ENCODE peak calls at places on chromosome 1, in six cellular contexts. C is Panc1, I is breast epithelium, X is GM12878, U is HCT116, Z is spleen. M is an unnamed sample.
A peak's percentile ranks its signal among the peaks of the same experiment; 100 is the strongest.

GRCh38 chr1:235643837-235644692 is 5.5 kb downstream of the GNG4 start:
- DNase-seq in C (no peak), I (no peak), X (no peak), U (no peak), Z (peak; percentile 56), M (no peak)

GRCh38 chr1:224582041-224582440 is 34.1 kb upstream of the CNIH3 start:
- DNase-seq in C (no peak), I (no peak), X (no peak), U (no peak), Z (no peak), M (no peak)

GRCh38 chr1:23578311-23578996 is 19.2 kb upstream of the ID3 start:
- DNase-seq in C (no peak), I (no peak), X (no peak), U (no peak), Z (no peak), M (no peak)

GRCh38 chr1:43924516-43924915 is 9.1 kb upstream of the ARTN start:
- DNase-seq in C (no peak), I (no peak), X (no peak), U (no peak), Z (no peak), M (no peak)

GRCh38 chr1:89555550-89555949 is 30.9 kb downstream of the LRRC8B start:
- DNase-seq in C (no peak), I (no peak), X (no peak), U (no peak), Z (no peak), M (no peak)

GRCh38 chr1:118110580-118110979 is 74.4 kb downstream of the SPAG17 start:
- DNase-seq in C (no peak), I (no peak), X (no peak), U (no peak), Z (no peak), M (no peak)

GRCh38 chr1:9629445-9630201 is 21.9 kb upstream of the PIK3CD start:
- DNase-seq in C (no peak), I (no peak), X (peak; percentile 71), U (no peak), Z (peak; percentile 98), M (no peak)

GRCh38 chr1:180482425-180483275 is 19.7 kb downstream of the ACBD6 start:
- DNase-seq in C (peak; percentile 36), I (no peak), X (no peak), U (no peak), Z (no peak), M (no peak)

GRCh38 chr1:226761322-226761721 is 22.2 kb upstream of the ITPKB start:
- DNase-seq in C (no peak), I (no peak), X (no peak), U (no peak), Z (no peak), M (no peak)

GRCh38 chr1:10724052-10724494 is 72.4 kb downstream of the CASZ1 start:
- DNase-seq in C (peak; percentile 64), I (peak; percentile 89), X (no peak), U (peak; percentile 12), Z (no peak), M (no peak)

GRCh38 chr1:68232354-68233148 is at the start of gene WLS:
- DNase-seq in C (no peak), I (peak; percentile 66), X (no peak), U (peak; percentile 38), Z (peak; percentile 87), M (no peak)

GRCh38 chr1:94496076-94496755 is 45.3 kb downstream of the F3 start:
- DNase-seq in C (no peak), I (no peak), X (no peak), U (no peak), Z (no peak), M (no peak)

GRCh38 chr1:26418865-26419349 is 8.3 kb downstream of the LIN28A start:
- DNase-seq in C (no peak), I (no peak), X (no peak), U (no peak), Z (no peak), M (no peak)

GRCh38 chr1:184497962-184498723 is 111.3 kb downstream of the C1orf21 start:
- DNase-seq in C (no peak), I (no peak), X (no peak), U (no peak), Z (no peak), M (no peak)

GRCh38 chr1:1004420-1004779 is 4.5 kb upstream of the HES4 start:
- DNase-seq in C (no peak), I (no peak), X (no peak), U (no peak), Z (no peak), M (no peak)

GRCh38 chr1:76073471-76073870 is 1.1 kb upstream of the ST6GALNAC3 start:
- DNase-seq in C (no peak), I (no peak), X (no peak), U (no peak), Z (no peak), M (no peak)

GRCh38 chr1:241677171-241677570 is 25.1 kb downstream of the WDR64 start:
- DNase-seq in C (no peak), I (no peak), X (peak; percentile 16), U (no peak), Z (no peak), M (peak; percentile 7)

GRCh38 chr1:232031156-232031555 is 404.6 kb downstream of the DISC1 start:
- DNase-seq in C (no peak), I (no peak), X (no peak), U (no peak), Z (no peak), M (no peak)

GRCh38 chr1:245197121-245197520 is 42.3 kb downstream of the KIF26B start:
- DNase-seq in C (no peak), I (no peak), X (no peak), U (no peak), Z (no peak), M (no peak)

GRCh38 chr1:31548518-31548898 is 27.8 kb upstream of the TINAGL1 start:
- DNase-seq in C (no peak), I (no peak), X (no peak), U (no peak), Z (no peak), M (no peak)

GRCh38 chr1:227942021-227942715 is 5.6 kb downstream of the WNT9A start:
- DNase-seq in C (no peak), I (peak; percentile 43), X (no peak), U (no peak), Z (peak; percentile 73), M (no peak)

GRCh38 chr1:42745851-42746250 is 5.8 kb upstream of the CLDN19 start:
- DNase-seq in C (no peak), I (no peak), X (no peak), U (no peak), Z (no peak), M (no peak)

GRCh38 chr1:59779949-59780348 is 34.8 kb upstream of the HOOK1 start:
- DNase-seq in C (no peak), I (no peak), X (no peak), U (no peak), Z (no peak), M (no peak)

DNA sequence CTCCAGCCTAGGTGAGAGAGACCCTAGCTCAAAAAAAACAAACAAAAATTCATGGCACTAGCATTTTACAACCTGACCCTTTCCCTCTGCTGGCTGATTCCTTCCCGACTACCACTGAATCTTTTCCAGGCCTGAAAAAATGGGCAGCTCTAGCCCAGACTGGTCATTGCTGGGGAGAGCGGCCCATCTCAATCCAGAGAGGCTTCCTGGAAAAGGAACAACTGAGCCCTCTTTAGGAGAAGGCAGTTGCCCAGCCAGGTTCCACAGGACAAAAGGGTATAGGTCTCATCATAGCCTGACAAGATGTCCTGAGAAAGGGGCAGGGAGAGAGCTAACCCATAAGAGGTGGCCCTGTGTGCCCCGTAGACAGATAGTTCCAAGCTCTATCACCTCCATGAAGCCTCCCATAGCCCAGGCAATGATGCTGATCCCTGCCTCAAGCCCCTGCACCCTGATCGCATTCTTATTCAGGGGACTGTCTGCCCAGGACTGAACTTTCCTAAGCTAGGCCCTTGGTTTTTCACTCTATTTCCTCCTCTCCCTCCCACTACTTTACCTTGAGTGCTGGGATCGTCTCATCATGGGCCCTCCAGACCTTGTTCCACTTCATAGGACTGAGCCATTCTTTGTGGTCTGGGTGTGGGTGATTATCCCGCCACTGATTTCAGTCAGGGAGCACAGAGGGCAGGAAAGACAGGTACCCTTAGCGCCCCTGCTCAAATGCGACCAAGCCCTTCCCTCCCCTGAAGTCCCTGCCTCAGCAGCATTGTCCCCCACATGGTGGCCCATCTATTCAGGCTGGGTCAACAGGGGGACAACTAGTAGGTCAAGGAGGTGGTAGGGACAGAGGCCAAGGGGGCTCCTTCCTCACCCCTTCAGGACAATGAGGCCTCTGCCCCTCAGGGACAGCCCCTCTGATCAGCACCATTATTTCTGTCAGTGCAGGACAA is 18.2 kb downstream of the RHBG start:
- DNase-seq in C (no peak), I (no peak), X (no peak), U (no peak), Z (no peak), M (no peak)
- TF ChIP-seq POLR2AphosphoS5 in C (no peak), I (no peak), X (no peak), U (no peak), Z (no peak), M (no peak)

DNA sequence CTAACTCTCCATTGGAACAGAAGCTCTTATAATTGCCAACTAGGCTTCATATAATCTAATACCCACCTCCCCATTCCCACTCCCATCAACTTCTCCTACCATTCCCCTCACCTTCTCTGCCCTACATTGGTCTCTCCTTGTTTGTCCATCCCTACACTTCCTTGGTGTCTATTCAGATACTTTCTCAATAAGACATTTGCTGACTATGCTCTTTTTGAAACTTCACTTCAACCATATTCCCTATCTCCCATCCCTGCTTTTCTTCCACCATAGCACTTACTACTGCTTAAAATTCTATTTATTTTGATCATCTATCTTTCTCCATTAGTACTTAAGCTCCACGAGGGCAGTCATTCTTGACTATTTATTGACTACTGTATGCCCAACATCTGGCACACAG is 40.4 kb downstream of the CD160 start:
- DNase-seq in C (no peak), I (no peak), X (no peak), U (no peak), Z (no peak), M (no peak)
- TF ChIP-seq POLR2AphosphoS5 in C (no peak), I (no peak), X (no peak), U (no peak), Z (no peak), M (no peak)

GRCh38 chr1:177103005-177103404 is 61.5 kb downstream of the ASTN1 start:
- DNase-seq in C (no peak), I (no peak), X (no peak), U (no peak), Z (no peak), M (no peak)

DNA sequence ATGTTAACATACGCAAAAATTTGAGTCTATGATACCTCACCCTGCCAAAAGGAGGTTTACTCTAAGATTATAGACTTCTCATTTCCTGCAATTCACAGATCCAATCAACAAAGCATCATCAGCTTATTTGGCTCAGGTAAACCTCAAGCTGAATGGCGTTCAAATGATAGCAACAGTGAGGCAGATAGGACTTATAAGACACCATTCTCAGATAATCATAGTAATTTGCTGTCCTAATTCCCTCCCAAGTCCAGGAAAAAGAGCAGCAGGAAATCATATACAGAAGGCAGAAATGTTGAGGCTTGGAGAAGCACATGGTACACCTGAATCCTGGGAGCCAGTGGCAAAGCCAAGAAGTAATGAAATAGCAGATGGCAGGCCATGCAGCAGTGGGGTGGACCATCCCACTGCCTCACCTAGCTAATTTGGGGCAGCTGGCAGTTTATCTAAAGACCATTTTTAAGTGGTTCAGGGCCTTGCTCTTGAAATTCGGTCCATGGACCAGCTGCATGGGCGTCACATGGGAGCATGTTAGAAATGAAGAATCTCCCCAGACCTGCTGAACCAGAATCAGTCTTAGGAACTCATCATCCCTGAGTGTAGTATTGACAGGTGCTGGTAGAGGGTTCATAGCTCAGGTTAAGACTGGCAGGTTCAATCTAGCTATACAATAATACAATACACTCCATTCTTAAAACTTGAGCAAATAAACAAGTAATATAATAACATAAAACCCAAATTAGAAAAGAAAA is 57.7 kb downstream of the ASTN1 start:
- DNase-seq in C (no peak), I (no peak), X (no peak), U (no peak), Z (no peak), M (no peak)
- TF ChIP-seq POLR2AphosphoS5 in C (no peak), I (no peak), X (no peak), U (no peak), Z (no peak), M (no peak)

GRCh38 chr1:108149796-108150467 is 50.2 kb downstream of the SLC25A24 start:
- DNase-seq in C (no peak), I (no peak), X (no peak), U (no peak), Z (no peak), M (no peak)
- TF ChIP-seq POLR2AphosphoS5 in C (no peak), I (no peak), X (no peak), U (no peak), Z (no peak), M (no peak)

M was measured in GM12892.